ENCODE peak calls at places on chromosomes 2 and 18, in four cellular contexts. R, Q, H and V are unnamed samples.

GRCh38 chr2:127637725-127638252 is 8.2 kb upstream of the GPR17 start:
- DNase-seq in R (peak; percentile 100), Q (peak; percentile 82), H (peak; percentile 76), V (peak; percentile 28)

GRCh38 chr2:60925994-60926750 is 44.8 kb downstream of the REL start:
- DNase-seq in R (no peak), Q (peak; percentile 28), H (no peak), V (no peak)

GRCh38 chr2:233081232-233081730 is 21.1 kb downstream of the INPP5D start:
- DNase-seq in R (no peak), Q (no peak), H (no peak), V (no peak)

GRCh38 chr2:152822669-152823068 is 104.2 kb downstream of the ARL6IP6 start:
- DNase-seq in R (no peak), Q (no peak), H (no peak), V (no peak)

GRCh38 chr2:237157551-237158102 is 71.9 kb downstream of the COPS8 start:
- DNase-seq in R (no peak), Q (no peak), H (no peak), V (no peak)

GRCh38 chr2:159209341-159210306 is 76.9 kb downstream of the WDSUB1 start:
- DNase-seq in R (no peak), Q (no peak), H (no peak), V (no peak)

GRCh38 chr2:128868686-128869551 is 550.3 kb upstream of the HS6ST1 start:
- DNase-seq in R (no peak), Q (no peak), H (no peak), V (no peak)

GRCh38 chr2:54673501-54673998 is 49.9 kb upstream of the EML6 start:
- DNase-seq in R (peak; percentile 88), Q (no peak), H (peak; percentile 94), V (no peak)

GRCh38 chr2:160076239-160076638 is 13.8 kb upstream of the PLA2R1 start:
- DNase-seq in R (no peak), Q (no peak), H (no peak), V (no peak)

GRCh38 chr18:46720521-46720920 is 36.3 kb downstream of the ST8SIA5 start:
- DNase-seq in R (no peak), Q (no peak), H (no peak), V (no peak)

GRCh38 chr2:66494708-66495107 is 59.8 kb downstream of the MEIS1 start:
- DNase-seq in R (peak; percentile 48), Q (no peak), H (no peak), V (no peak)

GRCh38 chr2:11103984-11104793 is 51.1 kb upstream of the SLC66A3 start:
- DNase-seq in R (no peak), Q (no peak), H (no peak), V (no peak)

GRCh38 chr18:58256316-58257080 is 212.5 kb downstream of the NEDD4L start:
- DNase-seq in R (no peak), Q (no peak), H (no peak), V (no peak)

GRCh38 chr18:12420831-12421421 is 13.2 kb downstream of the PRELID3A start:
- DNase-seq in R (no peak), Q (peak; percentile 87), H (no peak), V (peak; percentile 90)

GRCh38 chr2:204655626-204656025 is 110.4 kb downstream of the PARD3B start:
- DNase-seq in R (no peak), Q (no peak), H (no peak), V (no peak)

GRCh38 chr2:42372801-42373200 is 11.8 kb upstream of the COX7A2L start:
- DNase-seq in R (no peak), Q (no peak), H (no peak), V (no peak)

GRCh38 chr2:20050712-20051517 is 513 bp downstream of the LAPTM4A start:
- DNase-seq in R (peak; percentile 52), Q (peak; percentile 73), H (peak; percentile 61), V (peak; percentile 87)

GRCh38 chr18:44229693-44230108 is 451.0 kb upstream of the SETBP1 start:
- DNase-seq in R (no peak), Q (no peak), H (peak; percentile 79), V (no peak)

GRCh38 chr2:95267458-95268207 is 6.6 kb upstream of the PROM2 start:
- DNase-seq in R (peak; percentile 83), Q (no peak), H (no peak), V (no peak)

GRCh38 chr2:165725421-165725820 is 68.6 kb downstream of the GALNT3 start:
- DNase-seq in R (peak; percentile 54), Q (no peak), H (no peak), V (no peak)

GRCh38 chr2:44118257-44118656 is 50.4 kb upstream of the PPM1B start:
- DNase-seq in R (no peak), Q (no peak), H (no peak), V (no peak)

GRCh38 chr18:54787098-54787497 is 41.2 kb upstream of the RAB27B start:
- DNase-seq in R (no peak), Q (no peak), H (no peak), V (no peak)

GRCh38 chr2:74975016-74975415 is 16.6 kb downstream of the POLE4 start:
- DNase-seq in R (no peak), Q (no peak), H (no peak), V (no peak)

GRCh38 chr2:1795842-1796580 is 51.7 kb upstream of the PXDN start:
- DNase-seq in R (peak; percentile 66), Q (no peak), H (no peak), V (no peak)

GRCh38 chr18:76457475-76457874 is 37.6 kb downstream of the ZNF516 start:
- DNase-seq in R (no peak), Q (no peak), H (no peak), V (no peak)

GRCh38 chr2:155904720-155905119 is 427.8 kb downstream of the NR4A2 start:
- DNase-seq in R (no peak), Q (peak; percentile 33), H (no peak), V (no peak)

GRCh38 chr2:239285932-239286230 is 114.9 kb downstream of the HDAC4 start:
- DNase-seq in R (peak; percentile 32), Q (no peak), H (no peak), V (no peak)

GRCh38 chr18:76451475-76452331 is 43.3 kb downstream of the ZNF516 start:
- DNase-seq in R (no peak), Q (peak; percentile 35), H (no peak), V (peak; percentile 68)

GRCh38 chr18:31723998-31724711 is 36.5 kb downstream of the SLC25A52 start:
- DNase-seq in R (peak; percentile 78), Q (no peak), H (peak; percentile 32), V (no peak)

GRCh38 chr2:98846041-98846440 is 90.0 kb downstream of the CRACDL start:
- DNase-seq in R (no peak), Q (no peak), H (no peak), V (no peak)

GRCh38 chr2:165305391-165306096 is 66.3 kb downstream of the SCN2A start:
- DNase-seq in R (no peak), Q (no peak), H (no peak), V (no peak)

GRCh38 chr2:10982931-10983701 is 71.4 kb downstream of the KCNF1 start:
- DNase-seq in R (no peak), Q (no peak), H (peak; percentile 79), V (no peak)

GRCh38 chr2:98464772-98465310 is 20.2 kb downstream of the INPP4A start:
- DNase-seq in R (no peak), Q (no peak), H (no peak), V (no peak)

DNA sequence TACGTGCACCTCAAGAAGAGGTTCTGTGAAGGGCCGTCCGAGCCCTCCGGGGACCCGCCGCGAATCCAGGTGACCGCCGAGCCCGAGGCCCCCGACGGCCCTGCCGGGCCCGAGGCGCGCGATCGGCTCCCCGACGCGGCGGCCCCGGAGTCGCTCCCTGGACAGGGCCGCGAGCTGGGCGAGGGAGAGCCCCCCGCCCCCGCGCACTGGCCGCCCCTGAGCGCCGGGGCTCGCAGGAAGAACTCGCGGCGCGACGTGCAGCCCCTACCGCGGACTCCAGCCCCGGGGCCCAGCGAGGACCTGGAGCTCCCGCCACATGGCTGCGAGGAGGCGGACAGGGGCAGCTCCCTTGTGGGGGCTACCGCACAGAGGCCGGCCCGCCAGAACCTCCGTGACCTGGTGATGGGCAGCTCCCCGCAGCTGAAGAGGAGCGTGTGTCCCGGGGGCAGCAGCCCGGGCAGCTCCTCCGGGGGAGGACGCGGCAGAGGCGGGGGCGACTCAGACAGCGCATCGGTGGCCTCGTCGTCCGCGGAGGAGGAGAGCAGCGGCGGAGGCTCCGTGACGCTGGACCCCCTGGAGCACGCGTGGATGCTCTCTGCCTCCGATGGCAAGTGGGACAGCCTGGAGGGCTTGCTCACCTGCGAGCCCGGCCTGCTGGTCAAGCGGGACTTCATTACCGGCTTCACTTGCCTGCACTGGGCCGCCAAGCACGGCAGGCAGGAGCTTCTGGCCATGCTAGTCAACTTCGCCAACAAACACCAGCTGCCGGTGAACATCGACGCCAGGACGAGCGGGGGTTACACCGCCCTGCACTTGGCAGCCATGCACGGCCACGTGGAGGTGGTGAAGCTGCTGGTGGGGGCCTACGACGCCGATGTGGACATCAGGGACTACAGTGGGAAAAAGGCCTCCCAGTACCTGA is 812 bp downstream of the SOWAHC start:
- DNase-seq in R (peak; percentile 63), Q (peak; percentile 38), H (peak; percentile 12), V (peak; percentile 60)
- H3K4me3 ChIP-seq in R (peak overlapping the region; percentile 88), Q (peak overlapping the region; percentile 97), H (peak overlapping the region; percentile 77), V (peak overlapping the region; percentile 98)

GRCh38 chr2:217994776-217995274 is 8.0 kb downstream of the TNS1 start:
- DNase-seq in R (peak; percentile 97), Q (no peak), H (no peak), V (no peak)
- H3K4me1 ChIP-seq in R (peaks cover 49% of the 10 kb centered on the region), Q (no peaks in the 10 kb centered on the region), H (peaks cover 45% of the 10 kb centered on the region), V (no peaks in the 10 kb centered on the region)

DNA sequence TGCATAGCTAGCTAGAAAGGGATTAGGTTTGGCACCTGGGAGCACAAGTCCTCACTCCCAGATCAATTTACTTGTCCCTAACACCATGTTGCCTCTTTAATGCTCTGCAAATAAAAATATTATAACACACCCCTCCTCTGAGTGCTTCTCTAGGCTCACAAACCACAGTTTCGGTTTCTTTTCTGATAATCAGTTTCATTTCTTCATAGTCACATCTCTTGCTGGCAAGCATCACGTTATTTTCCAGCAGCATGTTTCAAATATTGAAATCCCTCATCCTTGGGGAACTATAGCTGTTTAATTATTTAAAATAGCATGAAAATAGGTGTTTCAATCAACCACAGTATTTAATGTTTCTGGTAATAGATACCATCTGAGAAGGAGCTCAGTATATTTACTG is 13.9 kb upstream of the SMCHD1 start:
- DNase-seq in R (no peak), Q (no peak), H (no peak), V (no peak)
- H3K4me3 ChIP-seq in R (peak overlapping the region; percentile 55), Q (no peak overlapping the region), H (peak overlapping the region; percentile 30), V (no peak overlapping the region)

DNA sequence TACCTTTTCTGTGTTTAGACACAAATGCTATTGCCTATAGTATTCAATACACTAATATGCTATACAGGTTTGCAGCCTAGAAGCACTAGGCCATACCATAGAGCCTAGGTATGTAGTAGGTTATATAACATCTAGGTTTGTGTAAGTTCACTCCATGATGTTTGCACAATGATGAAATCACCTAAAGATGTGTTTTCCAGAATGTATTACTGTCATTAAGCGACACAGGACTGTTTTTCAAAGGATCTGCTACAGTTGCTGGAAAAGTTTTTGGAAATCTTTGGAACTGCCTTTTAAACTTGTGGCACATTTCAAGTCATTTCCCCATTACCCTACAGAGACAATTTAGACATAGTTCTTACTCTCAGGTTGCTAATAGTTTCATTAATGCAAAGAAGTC is 9.3 kb downstream of the PSMD1 start:
- DNase-seq in R (no peak), Q (no peak), H (no peak), V (no peak)
- H3K4me1 ChIP-seq in R (peaks cover 15% of the 10 kb centered on the region), Q (no peaks in the 10 kb centered on the region), H (no peaks in the 10 kb centered on the region), V (no peaks in the 10 kb centered on the region)

DNA sequence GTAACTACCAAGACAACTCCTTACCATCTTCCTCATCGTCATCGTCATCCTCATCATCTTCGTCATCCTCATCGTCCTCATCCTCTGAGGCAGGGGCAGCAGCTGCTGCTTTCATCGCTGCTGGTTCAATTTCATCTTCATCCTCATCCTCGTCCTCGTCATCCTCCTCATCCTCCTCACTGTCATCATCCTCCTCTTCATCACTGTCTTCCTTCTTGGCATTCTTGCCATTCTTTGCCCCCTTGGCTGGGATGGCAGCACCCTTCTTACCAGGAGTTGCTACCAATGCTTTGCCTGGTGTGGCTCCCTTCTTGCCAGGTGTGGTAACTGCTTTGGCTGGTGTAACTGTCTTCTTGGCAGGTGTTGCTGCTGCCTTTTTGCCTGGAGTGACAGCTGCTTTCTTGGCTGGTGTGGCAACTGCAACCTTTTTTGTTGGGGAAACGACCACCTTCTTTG is 2.7 kb downstream of the NCL start:
- DNase-seq in R (no peak), Q (no peak), H (no peak), V (no peak)
- H3K4me3 ChIP-seq in R (no peak overlapping the region), Q (peak overlapping the region; percentile 99), H (no peak overlapping the region), V (no peak overlapping the region)